ENCODE peak calls at places on chromosomes 4 and X, in five cellular contexts. T, B, F, N and D are unnamed samples.

GRCh38 chrX:102863735-102864134 is 73.3 kb upstream of the RAB40AL start:
- DNase-seq in T (no peak), N (peak), F (peak), B (peak), D (peak)

GRCh38 chr4:7190668-7191545 is 1.4 kb upstream of the SORCS2 start:
- DNase-seq in N (peak), T (no peak), F (no peak), B (no peak), D (no peak)

GRCh38 chr4:2399216-2399615 is 19.2 kb downstream of the ZFYVE28 start:
- DNase-seq in F (no peak), N (no peak), T (no peak), B (no peak), D (no peak)

GRCh38 chr4:89382439-89382838 is 74.8 kb upstream of the GPRIN3 start:
- DNase-seq in N (no peak), B (no peak), T (no peak), F (no peak), D (no peak)

GRCh38 chr4:107897823-107898222 is 33.5 kb upstream of the CYP2U1 start:
- DNase-seq in F (no peak), B (no peak), T (no peak), N (no peak), D (no peak)

GRCh38 chrX:119036369-119037029 is 36.3 kb upstream of the CT47C1 start:
- DNase-seq in T (no peak), F (no peak), B (no peak), N (no peak), D (no peak)

GRCh38 chrX:41922694-41923171 is 621 bp downstream of the CASK start:
- DNase-seq in T (no peak), F (no peak), B (peak), N (peak), D (peak)

GRCh38 chr4:153222790-153223417 is 18.7 kb downstream of the TRIM2 start:
- DNase-seq in B (peak), F (peak), T (no peak), N (peak), D (peak)

GRCh38 chr4:81220269-81220668 is 5.2 kb upstream of the PRKG2 start:
- DNase-seq in T (no peak), B (no peak), N (no peak), F (no peak), D (no peak)

GRCh38 chr4:58301384-58301783 is 1191.2 kb upstream of the IGFBP7 start:
- DNase-seq in F (no peak), T (no peak), B (no peak), N (peak), D (no peak)

GRCh38 chr4:1855334-1856070 is 454 bp downstream of the LETM1 start:
- DNase-seq in T (no peak), N (peak), B (no peak), F (no peak), D (peak)

GRCh38 chr4:184795214-184795844 is 30.4 kb downstream of the ACSL1 start:
- DNase-seq in F (no peak), N (no peak), B (no peak), T (no peak), D (no peak)

GRCh38 chr4:18844726-18845125 is 823.2 kb upstream of the LCORL start:
- DNase-seq in N (no peak), F (no peak), T (no peak), B (no peak), D (no peak)

GRCh38 chrX:47194388-47194787 is 759 bp downstream of the UBA1 start:
- DNase-seq in F (no peak), B (no peak), N (no peak), T (no peak), D (no peak)

GRCh38 chr4:182576609-182577289 is 333.5 kb downstream of the TENM3 start:
- DNase-seq in T (no peak), B (no peak), N (no peak), F (no peak), D (no peak)

GRCh38 chr4:36399762-36400353 is 118.4 kb downstream of the DTHD1 start:
- DNase-seq in B (no peak), F (no peak), N (peak), T (no peak), D (no peak)

GRCh38 chr4:184170996-184171395 is 46.7 kb downstream of the ENPP6 start:
- DNase-seq in N (no peak), T (no peak), B (no peak), F (no peak), D (peak)

GRCh38 chrX:153669174-153669890 is 4.3 kb downstream of the PNCK start:
- DNase-seq in F (no peak), B (no peak), T (no peak), N (no peak), D (no peak)

GRCh38 chr4:16124232-16124631 is 40.4 kb upstream of the PROM1 start:
- DNase-seq in N (no peak), T (no peak), B (no peak), F (no peak), D (peak)

GRCh38 chr4:189124149-189124758 is 816.4 kb upstream of the FRG1 start:
- DNase-seq in B (no peak), F (peak), N (peak), T (no peak), D (no peak)

GRCh38 chrX:19660604-19661003 is 145.3 kb upstream of the MAP3K15 start:
- DNase-seq in T (no peak), N (no peak), B (no peak), F (no peak), D (no peak)

GRCh38 chr4:6272863-6273660 is 3.4 kb downstream of the WFS1 start:
- DNase-seq in T (no peak), F (no peak), N (no peak), B (peak), D (no peak)

GRCh38 chr4:183757105-183757504 is 98.0 kb downstream of the TRAPPC11 start:
- DNase-seq in N (no peak), B (no peak), T (no peak), F (no peak), D (no peak)

GRCh38 chr4:151801547-151802516 is 41.0 kb upstream of the GATB start:
- DNase-seq in T (no peak), N (peak), B (no peak), F (peak), D (no peak)

GRCh38 chr4:54861201-54861600 is 203.4 kb downstream of the KIT start:
- DNase-seq in T (no peak), N (no peak), F (no peak), B (no peak), D (no peak)

GRCh38 chr4:98481167-98481566 is 177.2 kb downstream of the TSPAN5 start:
- DNase-seq in B (no peak), N (peak), F (no peak), T (no peak), D (no peak)

GRCh38 chrX:118807151-118808017 is 16.2 kb upstream of the ZCCHC12 start:
- DNase-seq in N (peak), T (no peak), F (peak), B (peak), D (peak)

GRCh38 chr4:47749858-47750257 is 88.0 kb downstream of the CORIN start:
- DNase-seq in F (no peak), N (no peak), T (no peak), B (no peak), D (no peak)

GRCh38 chr4:1542226-1542490 is 135.9 kb upstream of the NKX1-1 start:
- DNase-seq in N (no peak), B (no peak), F (no peak), T (no peak), D (no peak)

GRCh38 chrX:9534686-9535085 is 69.8 kb downstream of the TBL1X start:
- DNase-seq in B (peak), F (no peak), N (peak), T (no peak), D (no peak)

GRCh38 chr4:141587897-141588296 is 48.5 kb upstream of the IL15 start:
- DNase-seq in T (no peak), F (no peak), N (no peak), B (no peak), D (no peak)

GRCh38 chr4:166153539-166153938 is 280.5 kb downstream of the TLL1 start:
- DNase-seq in N (peak), B (no peak), F (no peak), T (no peak), D (peak)

GRCh38 chrX:115650916-115651315 is 89.9 kb downstream of the PLS3 start:
- DNase-seq in B (peak), F (peak), N (peak), T (no peak), D (no peak)

GRCh38 chr4:43458293-43458692 is 565.8 kb downstream of the GRXCR1 start:
- DNase-seq in F (no peak), T (no peak), N (no peak), B (no peak), D (no peak)

GRCh38 chrX:16462912-16463311 is 187.0 kb upstream of the S100G start:
- DNase-seq in N (no peak), F (no peak), B (peak), T (no peak), D (no peak)

GRCh38 chr4:168880811-168881595 is 129.1 kb downstream of the CBR4 start:
- DNase-seq in F (no peak), N (no peak), T (no peak), B (no peak), D (no peak)

GRCh38 chr4:168883513-168883912 is 126.5 kb downstream of the CBR4 start:
- DNase-seq in F (no peak), B (no peak), T (no peak), N (no peak), D (no peak)

GRCh38 chr4:168881754-168882153 is 128.3 kb downstream of the CBR4 start:
- DNase-seq in F (no peak), T (no peak), B (no peak), N (no peak), D (no peak)

GRCh38 chr4:168884251-168885124 is 125.6 kb downstream of the CBR4 start:
- DNase-seq in F (no peak), N (no peak), T (no peak), B (no peak), D (no peak)

GRCh38 chr4:168882650-168883233 is 127.3 kb downstream of the CBR4 start:
- DNase-seq in F (no peak), B (peak), T (no peak), N (no peak), D (no peak)
- H3K27ac ChIP-seq in F (peak), B (peak), T (no peak), N (no peak), D (no peak)

DNA sequence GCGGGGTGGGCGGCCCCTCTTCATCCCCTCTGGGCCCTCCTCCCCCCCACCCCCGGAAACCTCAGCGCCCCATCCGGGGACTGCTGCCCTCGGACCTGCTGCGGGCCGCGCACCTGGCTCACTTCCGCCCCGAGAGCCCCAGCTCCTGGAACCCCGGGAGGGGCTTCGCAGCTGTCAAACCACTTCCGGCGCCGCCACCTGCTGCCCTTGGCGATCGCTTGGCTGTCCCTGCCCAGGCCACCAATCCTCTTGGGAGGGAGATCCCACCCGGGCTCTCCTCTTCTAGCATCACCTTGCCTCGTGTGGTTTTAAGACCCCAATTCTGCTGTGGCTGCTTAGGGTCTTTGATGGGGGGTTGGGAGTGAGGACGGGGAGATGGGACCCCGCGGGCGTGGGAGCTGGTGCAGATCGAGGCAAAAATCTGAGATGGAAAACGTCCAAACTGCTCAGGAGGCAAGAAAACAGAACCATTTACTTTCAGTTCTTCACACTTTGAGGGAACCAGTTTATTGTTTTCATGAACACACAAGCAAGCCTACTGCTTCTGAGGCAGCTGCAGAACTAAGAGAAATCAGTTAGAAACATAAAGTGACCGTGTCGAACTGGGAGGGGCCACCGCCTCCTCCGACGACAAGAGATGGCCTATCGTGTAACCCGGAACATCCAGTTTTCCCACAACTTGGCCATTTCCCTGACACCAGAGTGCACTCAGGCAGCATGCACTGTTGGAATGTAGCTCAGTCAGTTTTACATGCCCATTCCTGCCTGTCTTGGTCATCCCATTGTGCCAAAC is 782 bp downstream of the MTMR1 start:
- DNase-seq in B (no peak), F (peak), N (peak), T (no peak), D (peak)
- TF ChIP-seq POLR2A in B (no peak), F (no peak), N (no peak), T (no peak), D (no peak)

GRCh38 chr4:74450298-74450683 is 5.4 kb downstream of the AREG start:
- DNase-seq in T (no peak), B (no peak), N (no peak), F (no peak), D (no peak)
- H3K27ac ChIP-seq in T (peak), B (no peak), N (no peak), F (no peak), D (no peak)

GRCh38 chr4:99949034-99949998 is 759 bp downstream of the H2AZ1 start:
- DNase-seq in T (peak), B (peak), N (peak), F (peak), D (peak)
- TF ChIP-seq POLR2A in T (no peak), B (no peak), N (no peak), F (no peak), D (no peak)

DNA sequence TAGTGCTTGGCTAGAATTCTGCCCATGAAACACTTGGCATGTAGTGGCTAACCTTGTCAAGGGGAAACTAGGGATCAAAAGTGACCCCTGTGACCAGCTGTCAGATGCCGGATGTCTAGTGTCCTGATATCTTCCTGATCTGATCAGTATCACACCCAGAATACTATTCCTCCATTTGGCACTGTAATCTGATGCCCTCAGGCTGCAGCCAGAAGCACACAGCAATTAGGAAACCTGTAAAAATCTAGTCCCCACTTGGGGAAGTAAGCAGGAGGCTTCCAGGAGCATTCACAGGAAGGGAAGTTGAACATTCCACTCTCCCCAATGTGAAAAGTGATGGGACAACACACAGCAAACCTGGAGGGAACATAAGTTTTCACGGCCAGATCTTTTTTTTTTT is 125.1 kb downstream of the HS6ST2 start:
- DNase-seq in B (no peak), N (no peak), T (no peak), F (no peak), D (no peak)
- H3K27ac ChIP-seq in B (no peak), N (no peak), T (no peak), F (no peak), D (no peak)

DNA sequence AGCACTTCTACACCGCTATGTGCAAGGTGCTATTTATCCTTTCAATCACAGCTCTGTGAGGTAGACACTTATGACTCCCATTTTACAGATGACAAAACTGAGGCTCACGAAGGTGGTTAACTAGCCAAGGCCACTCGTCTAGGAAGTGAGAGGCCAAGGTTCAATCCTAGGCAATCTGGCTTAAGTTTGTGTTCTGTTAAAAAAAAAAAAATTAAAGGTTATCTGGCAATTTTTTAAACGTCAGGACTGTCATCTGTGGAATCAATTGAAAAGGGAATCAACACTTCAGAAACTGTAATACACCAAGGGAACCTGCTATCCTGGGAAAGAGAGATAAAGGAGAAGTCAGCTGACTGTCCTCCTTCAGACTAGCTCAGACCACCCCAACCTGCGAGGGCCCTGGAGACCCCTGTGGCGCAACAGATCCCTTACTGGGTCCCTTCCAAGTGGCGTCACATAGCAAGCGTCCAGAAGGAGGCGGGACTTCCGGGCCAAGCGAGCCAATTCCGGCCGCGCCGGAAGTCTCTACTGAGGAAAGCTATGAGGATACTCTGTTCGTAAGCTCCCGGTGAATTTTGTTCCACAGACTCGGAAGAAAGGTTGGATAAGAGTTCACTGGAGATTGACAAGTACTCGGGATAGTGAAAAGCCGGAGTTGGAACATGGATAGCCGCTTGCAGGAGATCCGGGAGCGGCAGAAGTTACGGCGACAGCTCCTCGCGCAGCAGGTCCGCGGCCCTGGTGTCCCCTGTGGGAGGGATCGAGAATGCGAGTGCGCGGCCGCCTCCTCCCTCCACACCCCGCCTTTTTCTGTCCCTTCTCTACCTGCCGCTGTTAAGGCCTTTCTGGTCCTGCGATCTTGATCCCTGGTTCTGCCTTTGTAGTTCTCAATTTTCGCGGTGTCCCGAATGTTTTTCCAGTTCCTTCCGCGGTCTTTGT is at the start of gene METTL14:
- DNase-seq in N (peak), F (peak), T (peak), B (peak), D (peak)
- TF ChIP-seq POLR2A in N (peak), F (no peak), T (no peak), B (peak), D (no peak)

DNA sequence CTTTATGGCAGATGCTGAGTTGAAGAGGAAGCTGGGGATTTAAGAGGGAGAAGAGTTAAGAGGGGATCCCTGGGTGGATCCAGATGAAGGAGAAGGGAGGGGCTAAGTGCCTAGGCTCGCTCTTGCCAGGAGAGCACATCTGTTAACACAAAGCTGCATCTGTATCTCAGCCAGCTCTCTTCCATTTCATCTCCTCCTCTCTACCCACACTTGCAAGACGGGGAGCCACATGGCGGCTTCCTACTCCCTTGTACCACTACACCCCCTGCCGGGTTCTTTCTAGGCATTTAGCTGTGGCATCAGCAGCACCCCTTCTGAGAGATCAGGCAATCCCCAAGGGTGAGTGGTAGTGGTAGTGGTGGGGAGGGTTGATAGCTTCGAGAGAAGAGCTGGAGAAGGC is 73.4 kb downstream of the RTL9 start:
- DNase-seq in T (no peak), B (no peak), F (no peak), N (no peak), D (no peak)
- H3K27ac ChIP-seq in T (no peak), B (no peak), F (no peak), N (no peak), D (no peak)

DNA sequence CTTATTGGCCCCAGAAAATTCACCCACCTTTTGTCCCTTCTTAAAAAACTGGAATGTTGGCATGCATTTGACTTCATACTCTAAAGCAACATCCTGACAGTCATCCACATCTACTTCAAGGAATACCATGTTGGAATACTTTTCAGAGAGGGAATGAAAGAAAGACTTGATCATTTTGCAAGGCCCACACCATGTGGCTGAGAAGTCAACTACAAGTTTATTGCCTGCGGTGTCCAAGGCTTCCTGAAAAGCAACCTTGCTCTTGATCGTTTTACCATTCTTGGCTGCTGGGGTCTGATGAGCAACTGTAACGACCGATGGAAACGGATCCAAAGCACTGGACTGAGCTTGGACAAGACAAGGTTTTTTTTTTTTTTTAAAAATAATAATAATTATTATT is 9.3 kb downstream of the SEPTIN11 start:
- DNase-seq in F (no peak), N (no peak), T (no peak), B (no peak), D (no peak)
- TF ChIP-seq POLR2A in F (no peak), N (no peak), T (no peak), B (no peak), D (no peak)

GRCh38 chr4:101010987-101011386 is 336.3 kb downstream of the PPP3CA start:
- DNase-seq in T (no peak), B (no peak), N (no peak), F (no peak), D (no peak)
- H3K27ac ChIP-seq in T (peak), B (no peak), N (no peak), F (no peak), D (no peak)

GRCh38 chrX:66162331-66162822 is 1.7 kb upstream of the HEPH start:
- DNase-seq in F (no peak), N (no peak), T (no peak), B (no peak), D (no peak)

GRCh38 chrX:66164931-66165330 is 884 bp downstream of the HEPH start:
- DNase-seq in N (no peak), F (no peak), B (no peak), T (no peak), D (no peak)

GRCh38 chrX:66163447-66163846 is 600 bp upstream of the HEPH start:
- DNase-seq in B (no peak), T (no peak), F (no peak), N (no peak), D (no peak)

GRCh38 chrX:66164470-66164869 is 423 bp downstream of the HEPH start:
- DNase-seq in N (no peak), F (no peak), B (no peak), T (no peak), D (no peak)

GRCh38 chrX:66163849-66164401 is at the start of gene HEPH:
- DNase-seq in T (no peak), B (peak), F (no peak), N (peak), D (no peak)
- TF ChIP-seq POLR2A in T (no peak), B (no peak), F (no peak), N (no peak), D (no peak)